ENCODE peak calls at places on chromosome 6, in ten cellular contexts. V is tibial artery; Q is neuronal stem cell; T is stomach; Z is ovary; H is left ventricle myocardium inferior; P is right lobe of liver; U is CD4-positive, CD25-positive, alpha-beta regulatory T cell; W is endodermal cell; B is HepG2. A is an unnamed sample.

GRCh38 chr6:28371280-28371679 is 21.5 kb downstream of the ZKSCAN3 start:
- DNase-seq in T (no peak), Z (no peak), U (no peak), V (no peak), W (no peak), Q (no peak), P (no peak), H (no peak), B (no peak), A (no peak)

GRCh38 chr6:143062551-143062950 is 1.9 kb downstream of the AIG1 start:
- DNase-seq in Z (no peak), U (no peak), H (no peak), T (no peak), Q (no peak), B (no peak), W (no peak), P (no peak), V (no peak), A (no peak)

GRCh38 chr6:122322824-122323223 is 76.6 kb upstream of the HSF2 start:
- DNase-seq in B (no peak), U (no peak), W (no peak), P (no peak), T (no peak), V (no peak), Z (no peak), Q (no peak), H (no peak), A (no peak)

GRCh38 chr6:67736816-67737215 is 898.3 kb upstream of the ADGRB3 start:
- DNase-seq in P (no peak), Q (no peak), U (no peak), Z (no peak), B (no peak), V (no peak), T (no peak), H (no peak), W (no peak), A (no peak)

GRCh38 chr6:26268659-26269402 is 96.2 kb upstream of the BTN3A2 start:
- DNase-seq in H (no peak), U (no peak), B (peak; percentile 22), W (peak; percentile 91), T (no peak), Q (peak; percentile 59), Z (no peak), P (no peak), V (no peak), A (no peak)

GRCh38 chr6:130307752-130308361 is 58.0 kb upstream of the TMEM200A start:
- DNase-seq in H (no peak), U (no peak), Z (no peak), T (no peak), P (no peak), W (no peak), B (peak; percentile 61), V (no peak), Q (no peak), A (no peak)

GRCh38 chr6:17281100-17281496 is at the start of gene RBM24:
- DNase-seq in P (peak; percentile 75), Z (peak; percentile 61), W (peak; percentile 90), V (peak; percentile 82), B (peak; percentile 66), U (no peak), T (peak; percentile 61), H (peak; percentile 44), Q (peak; percentile 78), A (no peak)

GRCh38 chr6:2396856-2397640 is 151.6 kb upstream of the GMDS start:
- DNase-seq in W (no peak), B (no peak), P (no peak), Q (no peak), H (peak; percentile 31), T (no peak), U (no peak), Z (no peak), V (peak; percentile 68), A (no peak)

GRCh38 chr6:87742106-87742505 is 40.1 kb upstream of the AKIRIN2 start:
- DNase-seq in Q (no peak), U (peak; percentile 9), P (no peak), Z (no peak), V (no peak), T (no peak), B (no peak), H (no peak), W (no peak), A (no peak)

GRCh38 chr6:22145823-22146379 is 150.9 kb downstream of the PRL start:
- DNase-seq in T (no peak), V (no peak), W (peak; percentile 73), Z (no peak), B (no peak), P (no peak), Q (no peak), U (no peak), H (no peak), A (no peak)
- H3K27ac ChIP-seq in T (no peak overlapping the region), V (no peak overlapping the region), W (peak overlapping the region; percentile 61), Z (no peak overlapping the region), B (no peak overlapping the region), P (no peak overlapping the region), Q (no peak overlapping the region), U (no peak overlapping the region), H (no peak overlapping the region), A (no peak overlapping the region)

DNA sequence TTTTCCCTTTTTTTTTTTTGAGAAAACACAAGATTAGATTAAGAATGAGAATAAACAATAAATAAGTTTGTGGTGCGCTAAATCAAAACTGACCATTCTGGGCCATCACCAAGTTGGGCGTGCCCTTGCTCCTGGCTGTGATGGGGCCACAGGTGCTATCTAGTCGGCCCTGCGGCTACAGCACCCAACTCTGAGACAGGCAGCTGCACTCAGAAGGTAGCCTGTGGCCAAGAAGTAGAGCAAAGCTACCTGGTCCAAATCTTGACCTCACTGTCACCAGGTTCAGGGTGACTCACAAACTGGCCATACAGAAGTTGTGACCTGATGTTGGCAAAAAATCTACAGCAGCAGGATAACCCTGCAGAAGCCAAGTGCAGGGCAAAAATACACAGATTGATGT is 3.4 kb downstream of the TXNDC5 start:
- DNase-seq in H (no peak), W (no peak), T (no peak), V (no peak), Q (no peak), B (no peak), P (no peak), U (no peak), Z (no peak), A (no peak)
- H3K4me1 ChIP-seq in H (peaks cover 78% of the 10 kb centered on the region), W (no peaks in the 10 kb centered on the region), T (peaks cover 43% of the 10 kb centered on the region), V (peaks cover 8% of the 10 kb centered on the region), Q (peaks cover 9% of the 10 kb centered on the region), B (peaks cover 53% of the 10 kb centered on the region), P (peaks cover 46% of the 10 kb centered on the region), U (peaks cover 12% of the 10 kb centered on the region), Z (peaks cover 8% of the 10 kb centered on the region), A (peaks cover 51% of the 10 kb centered on the region)

GRCh38 chr6:40160826-40161225 is 226.6 kb upstream of the MOCS1 start:
- DNase-seq in B (no peak), V (no peak), U (no peak), W (no peak), P (no peak), Z (no peak), T (no peak), Q (no peak), H (no peak), A (no peak)

GRCh38 chr6:40163924-40164323 is 229.7 kb upstream of the MOCS1 start:
- DNase-seq in T (no peak), Q (no peak), P (no peak), Z (no peak), B (no peak), W (no peak), V (no peak), H (no peak), U (no peak), A (no peak)

GRCh38 chr6:40159865-40160264 is 225.6 kb upstream of the MOCS1 start:
- DNase-seq in T (no peak), W (no peak), U (no peak), P (no peak), V (no peak), H (no peak), Z (no peak), Q (no peak), B (no peak), A (no peak)

GRCh38 chr6:40164345-40164755 is 230.1 kb upstream of the MOCS1 start:
- DNase-seq in Z (peak; percentile 15), T (no peak), Q (no peak), P (no peak), H (no peak), U (no peak), B (no peak), W (peak; percentile 64), V (no peak), A (peak; percentile 19)

GRCh38 chr6:40162074-40162473 is 227.8 kb upstream of the MOCS1 start:
- DNase-seq in U (no peak), Z (no peak), H (no peak), B (no peak), Q (no peak), P (no peak), V (no peak), T (no peak), W (no peak), A (no peak)
- H3K9me3 ChIP-seq in U (no peaks in the 10 kb centered on the region), Z (no peaks in the 10 kb centered on the region), H (peaks cover 6% of the 10 kb centered on the region), B (peaks cover 35% of the 10 kb centered on the region), Q (no peaks in the 10 kb centered on the region), P (no peaks in the 10 kb centered on the region), V (no peaks in the 10 kb centered on the region), T (peaks cover 7% of the 10 kb centered on the region), W (no peaks in the 10 kb centered on the region), A (no peaks in the 10 kb centered on the region)

DNA sequence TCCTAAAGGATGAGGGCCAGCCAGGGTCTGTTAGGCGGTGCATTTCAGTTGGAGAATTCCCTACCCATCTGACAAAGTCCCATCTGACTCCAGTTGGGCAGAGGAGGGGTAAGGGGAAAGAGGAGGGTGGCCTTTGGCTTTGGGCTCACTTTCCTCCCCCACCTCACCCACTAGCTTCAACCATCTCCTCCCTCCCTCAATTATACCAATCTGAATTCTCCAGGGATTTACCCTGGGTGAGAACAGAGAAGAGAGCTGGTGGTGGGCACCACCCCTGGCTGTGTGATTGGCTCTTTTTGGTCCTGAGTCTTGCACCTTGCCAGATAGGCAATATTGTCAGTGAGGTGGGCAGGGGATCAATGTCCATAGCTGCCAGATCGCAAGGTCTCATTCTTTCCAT is 3.2 kb downstream of the HMGA1 start:
- DNase-seq in P (no peak), U (no peak), H (no peak), Z (peak; percentile 9), T (no peak), Q (no peak), V (peak; percentile 37), B (no peak), W (no peak), A (no peak)
- H3K27ac ChIP-seq in P (no peak overlapping the region), U (no peak overlapping the region), H (no peak overlapping the region), Z (no peak overlapping the region), T (no peak overlapping the region), Q (no peak overlapping the region), V (no peak overlapping the region), B (no peak overlapping the region), W (no peak overlapping the region), A (no peak overlapping the region)

GRCh38 chr6:112251170-112251945 is 3.0 kb downstream of the LAMA4 start:
- DNase-seq in U (no peak), W (no peak), B (no peak), T (no peak), P (no peak), Z (peak; percentile 36), H (peak; percentile 58), Q (no peak), V (peak; percentile 87), A (peak; percentile 42)
- H3K4me1 ChIP-seq in U (peaks cover 7% of the 10 kb centered on the region), W (peaks cover 9% of the 10 kb centered on the region), B (no peaks in the 10 kb centered on the region), T (peaks cover 44% of the 10 kb centered on the region), P (no peaks in the 10 kb centered on the region), Z (peaks cover 8% of the 10 kb centered on the region), H (peaks cover 90% of the 10 kb centered on the region), Q (peaks cover 6% of the 10 kb centered on the region), V (peaks cover 16% of the 10 kb centered on the region), A (no peaks in the 10 kb centered on the region)

GRCh38 chr6:100452998-100453397 is 11.7 kb downstream of the SIM1 start:
- DNase-seq in B (no peak), V (no peak), W (no peak), Q (no peak), P (no peak), Z (no peak), H (no peak), T (no peak), U (no peak), A (no peak)
- H3K9me3 ChIP-seq in B (no peaks in the 10 kb centered on the region), V (peaks cover 4% of the 10 kb centered on the region), W (no peaks in the 10 kb centered on the region), Q (peaks cover 2% of the 10 kb centered on the region), P (no peaks in the 10 kb centered on the region), Z (peaks cover 20% of the 10 kb centered on the region), H (no peaks in the 10 kb centered on the region), T (peaks cover 13% of the 10 kb centered on the region), U (peaks cover 21% of the 10 kb centered on the region), A (no peaks in the 10 kb centered on the region)

A was measured in gastrocnemius medialis.